ENCODE peak calls at places on chromosomes 5 and 9, in four cellular contexts. One of them, this sample, is unnamed.

GRCh38 chr5:179732918-179733763 is 519 bp downstream of the MAML1 start:
- DNase-seq in Jurkat, Clone E6-1: no peak
- DNase-seq in left lobe of liver: peak
- DNase-seq in GM18507: no peak
- DNase-seq in this sample: peak

GRCh38 chr5:41747708-41748107 is 122.5 kb downstream of the OXCT1 start:
- DNase-seq in Jurkat, Clone E6-1: no peak
- DNase-seq in left lobe of liver: no peak
- DNase-seq in GM18507: no peak
- DNase-seq in this sample: no peak

GRCh38 chr5:56681346-56681745 is 134.0 kb upstream of the MAP3K1 start:
- DNase-seq in Jurkat, Clone E6-1: no peak
- DNase-seq in left lobe of liver: no peak
- DNase-seq in GM18507: no peak
- DNase-seq in this sample: no peak

GRCh38 chr5:107806705-107807104 is 136.0 kb upstream of the EFNA5 start:
- DNase-seq in Jurkat, Clone E6-1: no peak
- DNase-seq in left lobe of liver: no peak
- DNase-seq in GM18507: no peak
- DNase-seq in this sample: no peak

GRCh38 chr9:108104991-108105390 is 615.4 kb upstream of the KLF4 start:
- DNase-seq in Jurkat, Clone E6-1: no peak
- DNase-seq in left lobe of liver: no peak
- DNase-seq in GM18507: no peak
- DNase-seq in this sample: no peak

GRCh38 chr9:123356851-123357747 is 1.1 kb downstream of the CRB2 start:
- DNase-seq in Jurkat, Clone E6-1: no peak
- DNase-seq in left lobe of liver: no peak
- DNase-seq in GM18507: no peak
- DNase-seq in this sample: no peak

GRCh38 chr5:151719228-151719861 is 32.6 kb upstream of the SPARC start:
- DNase-seq in Jurkat, Clone E6-1: peak
- DNase-seq in left lobe of liver: no peak
- DNase-seq in GM18507: no peak
- DNase-seq in this sample: no peak

GRCh38 chr5:41681820-41682219 is 171.4 kb upstream of the PLCXD3 start:
- DNase-seq in Jurkat, Clone E6-1: no peak
- DNase-seq in left lobe of liver: no peak
- DNase-seq in GM18507: no peak
- DNase-seq in this sample: no peak

GRCh38 chr9:133221177-133221809 is 12.2 kb upstream of the OBP2B start:
- DNase-seq in Jurkat, Clone E6-1: no peak
- DNase-seq in left lobe of liver: no peak
- DNase-seq in GM18507: no peak
- DNase-seq in this sample: no peak

GRCh38 chr5:5198111-5198510 is 58.0 kb downstream of the ADAMTS16 start:
- DNase-seq in Jurkat, Clone E6-1: no peak
- DNase-seq in left lobe of liver: no peak
- DNase-seq in GM18507: no peak
- DNase-seq in this sample: no peak

GRCh38 chr5:3101561-3101960 is 350.1 kb upstream of the IRX2 start:
- DNase-seq in Jurkat, Clone E6-1: no peak
- DNase-seq in left lobe of liver: no peak
- DNase-seq in GM18507: no peak
- DNase-seq in this sample: no peak

GRCh38 chr9:133349965-133350624 is 2.1 kb downstream of the RPL7A start:
- DNase-seq in Jurkat, Clone E6-1: no peak
- DNase-seq in left lobe of liver: no peak
- DNase-seq in GM18507: no peak
- DNase-seq in this sample: no peak

GRCh38 chr5:39775458-39776365 is 350.9 kb upstream of the DAB2 start:
- DNase-seq in Jurkat, Clone E6-1: no peak
- DNase-seq in left lobe of liver: no peak
- DNase-seq in GM18507: no peak
- DNase-seq in this sample: no peak

GRCh38 chr5:15031180-15031579 is 159.6 kb upstream of the ANKH start:
- DNase-seq in Jurkat, Clone E6-1: no peak
- DNase-seq in left lobe of liver: peak
- DNase-seq in GM18507: no peak
- DNase-seq in this sample: no peak

GRCh38 chr9:116152390-116152789 is 1.2 kb upstream of the PAPPA start:
- DNase-seq in Jurkat, Clone E6-1: peak
- DNase-seq in left lobe of liver: no peak
- DNase-seq in GM18507: no peak
- DNase-seq in this sample: no peak

GRCh38 chr5:153153086-153153485 is 337.4 kb upstream of the GRIA1 start:
- DNase-seq in Jurkat, Clone E6-1: no peak
- DNase-seq in left lobe of liver: no peak
- DNase-seq in GM18507: no peak
- DNase-seq in this sample: no peak

GRCh38 chr9:27369591-27369990 is 72.6 kb upstream of the EQTN start:
- DNase-seq in Jurkat, Clone E6-1: no peak
- DNase-seq in left lobe of liver: no peak
- DNase-seq in GM18507: no peak
- DNase-seq in this sample: no peak

GRCh38 chr5:147098233-147098790 is 136.5 kb upstream of the STK32A start:
- DNase-seq in Jurkat, Clone E6-1: peak
- DNase-seq in left lobe of liver: peak
- DNase-seq in GM18507: no peak
- DNase-seq in this sample: no peak

GRCh38 chr9:93317495-93318094 is 133.7 kb downstream of the WNK2 start:
- DNase-seq in Jurkat, Clone E6-1: no peak
- DNase-seq in left lobe of liver: no peak
- DNase-seq in GM18507: no peak
- DNase-seq in this sample: peak